ENCODE peak calls at places on chromosome 1, in five cellular contexts. One of them, this sample, is unnamed.

GRCh38 chr1:110189181-110189580 is 20.9 kb upstream of the KCNC4 start:
- DNase-seq in mucosa of descending colon: no peak
- DNase-seq in type B pancreatic cell: no peak
- DNase-seq in epithelial cell of esophagus: no peak
- DNase-seq in GM13977: no peak
- DNase-seq in this sample: no peak

GRCh38 chr1:55214903-55215193 is 316 bp downstream of the USP24 start:
- DNase-seq in epithelial cell of esophagus: no peak
- DNase-seq in GM13977: peak
- DNase-seq in mucosa of descending colon: peak
- DNase-seq in type B pancreatic cell: no peak
- DNase-seq in this sample: peak

GRCh38 chr1:46687095-46687659 is 15.5 kb downstream of the TEX38 start:
- DNase-seq in type B pancreatic cell: no peak
- DNase-seq in mucosa of descending colon: peak
- DNase-seq in GM13977: no peak
- DNase-seq in epithelial cell of esophagus: peak
- DNase-seq in this sample: no peak

GRCh38 chr1:57468661-57469523 is 45.0 kb upstream of the DAB1 start:
- DNase-seq in GM13977: no peak
- DNase-seq in epithelial cell of esophagus: no peak
- DNase-seq in type B pancreatic cell: no peak
- DNase-seq in mucosa of descending colon: no peak
- DNase-seq in this sample: no peak

GRCh38 chr1:63129184-63129583 is 193.2 kb upstream of the FOXD3 start:
- DNase-seq in mucosa of descending colon: no peak
- DNase-seq in GM13977: no peak
- DNase-seq in type B pancreatic cell: no peak
- DNase-seq in epithelial cell of esophagus: no peak
- DNase-seq in this sample: no peak

GRCh38 chr1:85504417-85504816 is 39.5 kb upstream of the DDAH1 start:
- DNase-seq in epithelial cell of esophagus: no peak
- DNase-seq in type B pancreatic cell: no peak
- DNase-seq in mucosa of descending colon: no peak
- DNase-seq in GM13977: no peak
- DNase-seq in this sample: no peak

GRCh38 chr1:21857142-21857839 is 45.2 kb downstream of the LDLRAD2 start:
- DNase-seq in GM13977: no peak
- DNase-seq in mucosa of descending colon: no peak
- DNase-seq in epithelial cell of esophagus: no peak
- DNase-seq in type B pancreatic cell: no peak
- DNase-seq in this sample: no peak

GRCh38 chr1:110538921-110539320 is 19.9 kb upstream of the KCNA10 start:
- DNase-seq in GM13977: no peak
- DNase-seq in epithelial cell of esophagus: no peak
- DNase-seq in type B pancreatic cell: no peak
- DNase-seq in mucosa of descending colon: no peak
- DNase-seq in this sample: no peak

GRCh38 chr1:185670187-185670627 is 64.0 kb upstream of the HMCN1 start:
- DNase-seq in GM13977: no peak
- DNase-seq in type B pancreatic cell: no peak
- DNase-seq in epithelial cell of esophagus: peak
- DNase-seq in mucosa of descending colon: peak
- DNase-seq in this sample: no peak

GRCh38 chr1:28775121-28775942 is 36.6 kb upstream of the OPRD1 start:
- DNase-seq in GM13977: peak
- DNase-seq in type B pancreatic cell: no peak
- DNase-seq in mucosa of descending colon: peak
- DNase-seq in epithelial cell of esophagus: peak
- DNase-seq in this sample: no peak

GRCh38 chr1:208270679-208271111 is 26.5 kb upstream of the PLXNA2 start:
- DNase-seq in GM13977: no peak
- DNase-seq in type B pancreatic cell: no peak
- DNase-seq in mucosa of descending colon: no peak
- DNase-seq in epithelial cell of esophagus: no peak
- DNase-seq in this sample: no peak

GRCh38 chr1:186183219-186183618 is 191.8 kb downstream of the TPR start:
- DNase-seq in mucosa of descending colon: no peak
- DNase-seq in type B pancreatic cell: no peak
- DNase-seq in GM13977: no peak
- DNase-seq in epithelial cell of esophagus: peak
- DNase-seq in this sample: no peak

GRCh38 chr1:212667223-212668139 is 32.2 kb downstream of the BATF3 start:
- DNase-seq in GM13977: peak
- DNase-seq in epithelial cell of esophagus: peak
- DNase-seq in mucosa of descending colon: no peak
- DNase-seq in type B pancreatic cell: peak
- DNase-seq in this sample: peak

GRCh38 chr1:12521096-12521495 is 96.9 kb downstream of the DHRS3 start:
- DNase-seq in type B pancreatic cell: no peak
- DNase-seq in GM13977: no peak
- DNase-seq in epithelial cell of esophagus: no peak
- DNase-seq in mucosa of descending colon: no peak
- DNase-seq in this sample: no peak

DNA sequence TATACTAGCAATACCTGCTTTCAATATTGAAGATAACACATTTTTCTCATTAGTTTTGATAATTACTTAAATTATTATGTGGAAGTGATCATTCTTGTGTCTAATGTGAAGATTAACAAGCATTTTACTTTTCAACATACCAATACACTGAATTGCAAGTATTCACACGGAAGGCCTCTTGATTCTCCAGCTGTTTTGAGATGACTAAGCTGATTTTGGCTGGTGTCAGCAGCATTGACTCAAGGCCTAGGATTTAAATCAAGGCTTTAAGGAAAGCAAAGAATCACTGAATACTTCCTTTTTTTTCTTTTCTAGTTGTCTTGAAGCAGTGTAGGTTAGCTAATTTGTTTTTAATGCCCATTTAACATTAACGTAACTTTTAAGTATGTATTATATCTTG is 373.7 kb downstream of the SRGAP2C start:
- DNase-seq in type B pancreatic cell: no peak
- DNase-seq in GM13977: no peak
- DNase-seq in mucosa of descending colon: peak
- DNase-seq in epithelial cell of esophagus: peak
- DNase-seq in this sample: no peak
- TF ChIP-seq CTCF in type B pancreatic cell: no peak
- TF ChIP-seq CTCF in GM13977: no peak
- TF ChIP-seq CTCF in mucosa of descending colon: no peak
- TF ChIP-seq CTCF in epithelial cell of esophagus: no peak
- TF ChIP-seq CTCF in this sample: no peak

GRCh38 chr1:71921197-71921596 is 361.1 kb downstream of the NEGR1 start:
- DNase-seq in epithelial cell of esophagus: no peak
- DNase-seq in type B pancreatic cell: no peak
- DNase-seq in GM13977: no peak
- DNase-seq in mucosa of descending colon: no peak
- DNase-seq in this sample: no peak

GRCh38 chr1:71918630-71919029 is 363.7 kb downstream of the NEGR1 start:
- DNase-seq in type B pancreatic cell: no peak
- DNase-seq in epithelial cell of esophagus: no peak
- DNase-seq in GM13977: no peak
- DNase-seq in mucosa of descending colon: no peak
- DNase-seq in this sample: no peak

GRCh38 chr1:71916894-71917293 is 365.4 kb downstream of the NEGR1 start:
- DNase-seq in epithelial cell of esophagus: no peak
- DNase-seq in mucosa of descending colon: no peak
- DNase-seq in type B pancreatic cell: no peak
- DNase-seq in GM13977: no peak
- DNase-seq in this sample: no peak

GRCh38 chr1:71919812-71920509 is 362.4 kb downstream of the NEGR1 start:
- DNase-seq in GM13977: no peak
- DNase-seq in epithelial cell of esophagus: no peak
- DNase-seq in type B pancreatic cell: no peak
- DNase-seq in mucosa of descending colon: no peak
- DNase-seq in this sample: no peak

GRCh38 chr1:71921935-71922559 is 360.3 kb downstream of the NEGR1 start:
- DNase-seq in mucosa of descending colon: no peak
- DNase-seq in epithelial cell of esophagus: no peak
- DNase-seq in GM13977: no peak
- DNase-seq in type B pancreatic cell: no peak
- DNase-seq in this sample: no peak
- TF ChIP-seq CTCF in mucosa of descending colon: no peak
- TF ChIP-seq CTCF in epithelial cell of esophagus: peak
- TF ChIP-seq CTCF in GM13977: no peak
- TF ChIP-seq CTCF in type B pancreatic cell: no peak
- TF ChIP-seq CTCF in this sample: no peak

GRCh38 chr1:40862008-40862863 is at the start of gene CITED4:
- DNase-seq in GM13977: peak
- DNase-seq in mucosa of descending colon: peak
- DNase-seq in type B pancreatic cell: peak
- DNase-seq in epithelial cell of esophagus: peak
- DNase-seq in this sample: peak
- TF ChIP-seq CTCF in GM13977: peak
- TF ChIP-seq CTCF in mucosa of descending colon: peak
- TF ChIP-seq CTCF in type B pancreatic cell: peak
- TF ChIP-seq CTCF in epithelial cell of esophagus: no peak
- TF ChIP-seq CTCF in this sample: peak

GRCh38 chr1:2028870-2029560 is 9.9 kb downstream of the GABRD start:
- DNase-seq in GM13977: no peak
- DNase-seq in type B pancreatic cell: no peak
- DNase-seq in epithelial cell of esophagus: no peak
- DNase-seq in mucosa of descending colon: no peak
- DNase-seq in this sample: no peak
- TF ChIP-seq CTCF in GM13977: no peak
- TF ChIP-seq CTCF in type B pancreatic cell: no peak
- TF ChIP-seq CTCF in epithelial cell of esophagus: no peak
- TF ChIP-seq CTCF in mucosa of descending colon: no peak
- TF ChIP-seq CTCF in this sample: no peak

DNA sequence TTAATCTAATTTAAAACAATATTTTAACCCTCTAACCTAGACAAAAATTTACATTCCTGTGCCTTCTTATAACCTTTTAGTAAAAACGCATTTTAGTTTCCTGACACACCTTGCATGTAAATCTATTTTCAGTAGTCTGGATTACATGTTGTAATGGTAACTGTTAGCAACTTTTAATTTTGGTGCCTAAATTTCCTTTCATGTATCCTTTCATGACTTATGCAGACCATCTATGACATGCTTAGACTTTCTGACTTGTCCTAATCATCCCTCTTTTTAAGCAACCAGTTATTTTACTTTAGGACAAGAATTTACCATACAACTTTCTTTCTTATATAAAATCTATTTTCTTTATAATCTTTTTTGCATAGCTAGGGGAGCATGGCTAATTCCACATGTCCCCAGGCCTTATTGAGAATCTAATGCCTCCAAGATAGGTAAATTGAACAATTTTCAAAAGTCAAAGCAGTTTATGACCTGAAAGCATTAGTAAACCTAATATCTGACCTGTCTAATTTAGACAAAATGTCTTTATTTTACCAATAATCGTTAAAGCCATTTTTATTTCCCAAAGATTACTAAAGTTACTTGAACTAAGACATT is 57.5 kb upstream of the IL12RB2 start:
- DNase-seq in mucosa of descending colon: no peak
- DNase-seq in type B pancreatic cell: no peak
- DNase-seq in GM13977: no peak
- DNase-seq in epithelial cell of esophagus: no peak
- DNase-seq in this sample: no peak
- TF ChIP-seq CTCF in mucosa of descending colon: no peak
- TF ChIP-seq CTCF in type B pancreatic cell: no peak
- TF ChIP-seq CTCF in GM13977: no peak
- TF ChIP-seq CTCF in epithelial cell of esophagus: no peak
- TF ChIP-seq CTCF in this sample: no peak